ENCODE peak calls at places on chromosomes 12 and 14, in six cellular contexts. T is GM23338, E is cardiac fibroblast, A is HepG2, D is MM.1S, R is heart left ventricle. Q is an unnamed sample.

GRCh38 chr12:113115455-113116126 is 20.0 kb downstream of the RASAL1 start:
- DNase-seq in T (no peak), E (no peak), A (no peak), D (no peak), R (no peak), Q (no peak)

GRCh38 chr14:100076133-100076532 is 10.9 kb downstream of the EVL start:
- DNase-seq in T (peak; percentile 79), E (peak; percentile 50), A (peak; percentile 15), D (no peak), R (no peak), Q (peak; percentile 20)

GRCh38 chr12:107109726-107110518 is 16.6 kb upstream of the CRY1 start:
- DNase-seq in T (no peak), E (peak; percentile 11), A (no peak), D (no peak), R (no peak), Q (no peak)

GRCh38 chr14:22614240-22614799 is 16.2 kb downstream of the ABHD4 start:
- DNase-seq in T (no peak), E (peak; percentile 94), A (peak; percentile 83), D (peak; percentile 74), R (no peak), Q (peak; percentile 76)

GRCh38 chr14:21940887-21941855 is 267.6 kb upstream of the OR4E1 start:
- DNase-seq in T (peak; percentile 70), E (peak; percentile 15), A (peak; percentile 55), D (no peak), R (no peak), Q (no peak)

GRCh38 chr12:19517583-19517982 is 78.3 kb downstream of the AEBP2 start:
- DNase-seq in T (no peak), E (no peak), A (no peak), D (no peak), R (no peak), Q (no peak)

GRCh38 chr12:47839214-47839613 is 19.5 kb upstream of the HDAC7 start:
- DNase-seq in T (no peak), E (no peak), A (no peak), D (no peak), R (no peak), Q (no peak)

GRCh38 chr12:32445356-32445755 is 46.0 kb downstream of the FGD4 start:
- DNase-seq in T (no peak), E (no peak), A (no peak), D (no peak), R (no peak), Q (no peak)

GRCh38 chr12:67388331-67389163 is 119.4 kb downstream of the CAND1 start:
- DNase-seq in T (peak; percentile 69), E (no peak), A (no peak), D (no peak), R (no peak), Q (no peak)

GRCh38 chr14:38839743-38840375 is 263.2 kb downstream of the SEC23A start:
- DNase-seq in T (no peak), E (peak; percentile 18), A (no peak), D (no peak), R (no peak), Q (peak; percentile 9)

GRCh38 chr12:130513572-130513971 is 175.9 kb downstream of the PIWIL1 start:
- DNase-seq in T (no peak), E (no peak), A (no peak), D (no peak), R (no peak), Q (no peak)

GRCh38 chr14:59511916-59512530 is 27.7 kb downstream of the JKAMP start:
- DNase-seq in T (peak; percentile 78), E (peak; percentile 6), A (no peak), D (no peak), R (no peak), Q (no peak)

GRCh38 chr14:36508418-36509051 is 11.5 kb downstream of the NKX2-1 start:
- DNase-seq in T (peak; percentile 62), E (no peak), A (no peak), D (no peak), R (no peak), Q (no peak)

GRCh38 chr14:31879661-31880348 is 197.3 kb upstream of the ARHGAP5 start:
- DNase-seq in T (no peak), E (no peak), A (no peak), D (no peak), R (no peak), Q (no peak)

GRCh38 chr12:80941916-80942315 is 4.2 kb upstream of the LIN7A start:
- DNase-seq in T (no peak), E (peak; percentile 37), A (no peak), D (no peak), R (no peak), Q (peak; percentile 55)

GRCh38 chr14:102255401-102256190 is 49.4 kb downstream of the MOK start:
- DNase-seq in T (no peak), E (peak; percentile 84), A (no peak), D (no peak), R (no peak), Q (no peak)

GRCh38 chr14:105864651-105865265 is 338.4 kb downstream of the TMEM121 start:
- DNase-seq in T (no peak), E (no peak), A (no peak), D (no peak), R (no peak), Q (no peak)

GRCh38 chr14:93759781-93760307 is 28.4 kb downstream of the PRIMA1 start:
- DNase-seq in T (no peak), E (no peak), A (no peak), D (no peak), R (peak; percentile 28), Q (no peak)

GRCh38 chr12:74535536-74535935 is 2.1 kb upstream of the ATXN7L3B start:
- DNase-seq in T (no peak), E (no peak), A (no peak), D (no peak), R (no peak), Q (no peak)

GRCh38 chr14:76832503-76832988 is 6.3 kb downstream of the LRRC74A start:
- DNase-seq in T (no peak), E (peak; percentile 24), A (peak; percentile 83), D (no peak), R (no peak), Q (no peak)

GRCh38 chr12:218728-219590 is 5.0 kb upstream of the SLC6A12 start:
- DNase-seq in T (no peak), E (no peak), A (no peak), D (no peak), R (no peak), Q (no peak)

GRCh38 chr14:69152181-69152943 is 557 bp downstream of the DCAF5 start:
- DNase-seq in T (peak; percentile 70), E (peak; percentile 37), A (peak; percentile 20), D (peak; percentile 28), R (peak; percentile 49), Q (peak; percentile 31)

GRCh38 chr12:21788089-21788983 is 13.8 kb upstream of the KCNJ8 start:
- DNase-seq in T (no peak), E (no peak), A (no peak), D (no peak), R (no peak), Q (no peak)

GRCh38 chr12:130666645-130667044 is 49.5 kb downstream of the RIMBP2 start:
- DNase-seq in T (no peak), E (no peak), A (no peak), D (no peak), R (no peak), Q (no peak)

GRCh38 chr12:50394469-50395029 is 1.9 kb downstream of the FAM186A start:
- DNase-seq in T (no peak), E (peak; percentile 62), A (peak; percentile 87), D (no peak), R (no peak), Q (peak; percentile 43)

GRCh38 chr14:30585204-30585603 is 26.2 kb downstream of the G2E3 start:
- DNase-seq in T (no peak), E (no peak), A (no peak), D (no peak), R (no peak), Q (no peak)

GRCh38 chr12:55736780-55737580 is 5.9 kb upstream of the GDF11 start:
- DNase-seq in T (peak; percentile 98), E (peak; percentile 80), A (peak; percentile 84), D (peak; percentile 41), R (peak; percentile 61), Q (peak; percentile 68)

GRCh38 chr14:75295061-75295461 is 16.4 kb downstream of the FOS start:
- DNase-seq in T (peak; percentile 68), E (peak; percentile 50), A (no peak), D (no peak), R (peak; percentile 71), Q (peak; percentile 90)

GRCh38 chr14:55077691-55078151 is 26.3 kb downstream of the MAPK1IP1L start:
- DNase-seq in T (no peak), E (peak; percentile 61), A (peak; percentile 62), D (no peak), R (no peak), Q (no peak)

GRCh38 chr12:121796855-121797751 is 3.6 kb upstream of the RHOF start:
- DNase-seq in T (peak; percentile 94), E (peak; percentile 90), A (peak; percentile 97), D (no peak), R (peak; percentile 95), Q (peak; percentile 97)
- H3K4me3 ChIP-seq in T (peak overlapping the region; percentile 53), E (no peak overlapping the region), A (peak overlapping the region; percentile 39), D (no peak overlapping the region), R (peak overlapping the region; percentile 33), Q (peak overlapping the region; percentile 51)

GRCh38 chr12:132379996-132380395 is 50.6 kb upstream of the GALNT9 start:
- DNase-seq in T (no peak), E (no peak), A (no peak), D (no peak), R (no peak), Q (no peak)
- TF ChIP-seq CTCF in T (no peak), E (no peak), A (no peak), D (no peak), R (no peak), Q (no peak)

GRCh38 chr12:4277205-4277543 is 3.6 kb downstream of the CCND2 start:
- DNase-seq in T (no peak), E (no peak), A (no peak), D (no peak), R (no peak), Q (no peak)

GRCh38 chr12:4276524-4277204 is 3.1 kb downstream of the CCND2 start:
- DNase-seq in T (peak; percentile 97), E (peak; percentile 94), A (peak; percentile 85), D (peak; percentile 90), R (peak; percentile 90), Q (peak; percentile 95)

GRCh38 chr12:4279120-4279690 is 5.6 kb downstream of the CCND2 start:
- DNase-seq in T (no peak), E (no peak), A (no peak), D (no peak), R (no peak), Q (no peak)

GRCh38 chr12:4277856-4278581 is 4.5 kb downstream of the CCND2 start:
- DNase-seq in T (no peak), E (no peak), A (no peak), D (no peak), R (peak; percentile 41), Q (no peak)

DNA sequence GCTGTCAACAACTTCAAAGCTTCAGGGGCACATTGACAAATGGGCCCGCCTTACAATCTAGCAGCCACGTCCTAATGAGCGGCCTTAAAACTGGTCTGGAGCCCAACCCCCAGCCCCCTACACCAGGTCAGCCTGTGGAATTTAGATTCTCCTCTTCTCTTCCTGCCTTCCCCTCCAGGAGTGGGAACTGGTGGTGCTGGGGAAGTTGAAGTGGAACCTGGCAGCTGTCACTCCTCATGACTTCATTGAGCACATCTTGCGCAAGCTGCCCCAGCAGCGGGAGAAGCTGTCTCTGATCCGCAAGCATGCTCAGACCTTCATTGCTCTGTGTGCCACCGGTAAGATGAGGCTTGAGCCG is 5.0 kb downstream of the CCND2 start:
- DNase-seq in T (no peak), E (no peak), A (no peak), D (no peak), R (peak; percentile 64), Q (no peak)
- H3K4me3 ChIP-seq in T (no peak overlapping the region), E (no peak overlapping the region), A (no peak overlapping the region), D (peak overlapping the region; percentile 9), R (peak overlapping the region; percentile 7), Q (no peak overlapping the region)

GRCh38 chr12:31117203-31118011 is 43.7 kb downstream of the DDX11 start:
- DNase-seq in T (peak; percentile 69), E (peak; percentile 24), A (peak; percentile 12), D (peak; percentile 45), R (no peak), Q (peak; percentile 67)
- TF ChIP-seq CTCF in T (peak; percentile 64), E (peak; percentile 64), A (peak; percentile 72), D (peak; percentile 59), R (peak; percentile 43), Q (peak; percentile 18)